ENCODE peak calls at places on chromosomes 13 and 19, in four cellular contexts. W is esophagus squamous epithelium, P is uterus, A is heart left ventricle. U is an unnamed sample. For H3K27me3, the result is how much of the 10 kb centered on the place peaks cover.

GRCh38 chr13:71316964-71317363 is 550.0 kb downstream of the DACH1 start:
- DNase-seq in W (no peak), P (no peak), A (no peak), U (no peak)

GRCh38 chr19:4256563-4256962 is 9.7 kb downstream of the YJU2 start:
- DNase-seq in W (no peak), P (no peak), A (no peak), U (no peak)

GRCh38 chr19:17741456-17741855 is 9.8 kb upstream of the FCHO1 start:
- DNase-seq in W (no peak), P (no peak), A (no peak), U (no peak)

GRCh38 chr19:18274776-18275356 is 614 bp upstream of the IQCN start:
- DNase-seq in W (no peak), P (peak), A (peak), U (no peak)

GRCh38 chr13:90675129-90675528 is 672.4 kb upstream of the MIR17HG start:
- DNase-seq in W (no peak), P (no peak), A (no peak), U (no peak)

GRCh38 chr19:12497032-12497431 is 12.4 kb upstream of the ZNF709 start:
- DNase-seq in W (no peak), P (no peak), A (no peak), U (no peak)

GRCh38 chr13:66805657-66806056 is 424.5 kb downstream of the PCDH9 start:
- DNase-seq in W (no peak), P (no peak), A (peak), U (no peak)

GRCh38 chr19:31337007-31337914 is 12.0 kb downstream of the TSHZ3 start:
- DNase-seq in W (no peak), P (no peak), A (no peak), U (no peak)

GRCh38 chr13:31050486-31051400 is 111.0 kb downstream of the HSPH1 start:
- DNase-seq in W (no peak), P (no peak), A (no peak), U (no peak)

GRCh38 chr19:52942371-52943133 is 19.3 kb upstream of the ZNF888 start:
- DNase-seq in W (peak), P (peak), A (peak), U (peak)

GRCh38 chr13:94433055-94433947 is 46.2 kb downstream of the DCT start:
- DNase-seq in W (no peak), P (no peak), A (no peak), U (no peak)

GRCh38 chr13:27658569-27658968 is 36.9 kb downstream of the POLR1D start:
- DNase-seq in W (no peak), P (no peak), A (no peak), U (no peak)

GRCh38 chr13:34942732-34943674 is 933 bp downstream of the NBEA start:
- DNase-seq in W (no peak), P (peak), A (peak), U (peak)

GRCh38 chr19:56111601-56112312 is 9.3 kb downstream of the ZNF787 start:
- DNase-seq in W (no peak), P (no peak), A (peak), U (no peak)

GRCh38 chr13:64446372-64446771 is 2783.8 kb downstream of the PCDH9 start:
- DNase-seq in W (no peak), P (no peak), A (no peak), U (no peak)

GRCh38 chr19:31083122-31083521 is 266.1 kb downstream of the TSHZ3 start:
- DNase-seq in W (no peak), P (no peak), A (no peak), U (no peak)

DNA sequence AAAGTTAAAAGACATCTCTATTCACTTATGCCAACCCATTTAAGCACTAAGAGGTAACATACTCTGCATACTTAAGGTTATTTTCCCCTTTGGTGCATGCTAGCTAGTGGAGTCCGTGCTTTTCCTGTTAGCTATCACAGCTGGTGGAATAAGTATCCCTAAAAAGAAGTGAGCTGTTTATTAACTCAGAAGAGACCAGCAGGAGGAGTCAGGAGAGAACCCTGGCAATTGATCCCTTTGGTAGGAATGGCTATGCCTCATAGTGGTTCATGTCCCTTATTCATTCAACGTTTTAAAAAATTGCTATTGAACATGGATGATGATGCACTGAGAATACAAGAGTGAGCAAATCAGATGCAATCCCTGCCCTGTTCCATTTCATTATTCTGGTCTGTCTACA is 12.4 kb upstream of the NEK5 start:
- DNase-seq in W (no peak), P (no peak), A (no peak), U (no peak)
- TF ChIP-seq CTCF in W (no peak), P (no peak), A (no peak), U (no peak)

GRCh38 chr19:5338661-5339469 is 1.7 kb downstream of the PTPRS start:
- DNase-seq in W (no peak), P (no peak), A (no peak), U (no peak)
- H3K27ac ChIP-seq in W (no peak), P (no peak), A (no peak), U (no peak)

DNA sequence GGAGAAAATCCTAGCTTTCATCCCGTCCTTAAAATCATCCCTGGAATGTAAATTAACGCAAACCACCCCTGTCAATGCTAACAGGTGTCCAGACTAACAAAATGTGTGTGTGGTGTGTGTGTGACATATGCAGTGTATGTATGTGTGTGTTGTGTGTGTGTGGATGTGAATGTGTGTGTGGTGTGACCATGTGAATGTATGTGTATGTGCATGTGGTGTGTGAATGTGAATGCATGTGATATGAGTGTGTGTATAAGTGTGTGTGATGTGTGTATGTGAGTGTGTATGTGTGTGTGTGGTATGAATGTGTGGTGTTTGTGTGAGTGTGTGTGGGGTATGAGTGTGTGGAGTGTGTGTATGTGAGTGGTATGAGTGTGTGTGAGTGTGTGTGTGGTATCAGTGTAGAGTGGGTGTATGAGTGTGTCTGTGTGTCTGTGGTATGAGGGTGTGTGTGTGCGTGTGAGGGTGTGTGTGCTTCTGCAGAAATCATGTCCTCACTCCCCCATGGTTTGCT is 190.8 kb downstream of the TEX29 start:
- DNase-seq in W (no peak), P (no peak), A (no peak), U (no peak)
- H3K27me3 ChIP-seq in W (under half), P (under half), A (under half), U (under half)

GRCh38 chr19:46620267-46620666 is 4.6 kb downstream of the PTGIR start:
- DNase-seq in W (no peak), P (no peak), A (no peak), U (no peak)

GRCh38 chr19:46620716-46621115 is 4.2 kb downstream of the PTGIR start:
- DNase-seq in W (no peak), P (no peak), A (no peak), U (no peak)

GRCh38 chr19:46622118-46622446 is 2.8 kb downstream of the PTGIR start:
- DNase-seq in W (no peak), P (no peak), A (no peak), U (no peak)

GRCh38 chr19:46623915-46624502 is 880 bp downstream of the PTGIR start:
- DNase-seq in W (no peak), P (no peak), A (no peak), U (no peak)

DNA sequence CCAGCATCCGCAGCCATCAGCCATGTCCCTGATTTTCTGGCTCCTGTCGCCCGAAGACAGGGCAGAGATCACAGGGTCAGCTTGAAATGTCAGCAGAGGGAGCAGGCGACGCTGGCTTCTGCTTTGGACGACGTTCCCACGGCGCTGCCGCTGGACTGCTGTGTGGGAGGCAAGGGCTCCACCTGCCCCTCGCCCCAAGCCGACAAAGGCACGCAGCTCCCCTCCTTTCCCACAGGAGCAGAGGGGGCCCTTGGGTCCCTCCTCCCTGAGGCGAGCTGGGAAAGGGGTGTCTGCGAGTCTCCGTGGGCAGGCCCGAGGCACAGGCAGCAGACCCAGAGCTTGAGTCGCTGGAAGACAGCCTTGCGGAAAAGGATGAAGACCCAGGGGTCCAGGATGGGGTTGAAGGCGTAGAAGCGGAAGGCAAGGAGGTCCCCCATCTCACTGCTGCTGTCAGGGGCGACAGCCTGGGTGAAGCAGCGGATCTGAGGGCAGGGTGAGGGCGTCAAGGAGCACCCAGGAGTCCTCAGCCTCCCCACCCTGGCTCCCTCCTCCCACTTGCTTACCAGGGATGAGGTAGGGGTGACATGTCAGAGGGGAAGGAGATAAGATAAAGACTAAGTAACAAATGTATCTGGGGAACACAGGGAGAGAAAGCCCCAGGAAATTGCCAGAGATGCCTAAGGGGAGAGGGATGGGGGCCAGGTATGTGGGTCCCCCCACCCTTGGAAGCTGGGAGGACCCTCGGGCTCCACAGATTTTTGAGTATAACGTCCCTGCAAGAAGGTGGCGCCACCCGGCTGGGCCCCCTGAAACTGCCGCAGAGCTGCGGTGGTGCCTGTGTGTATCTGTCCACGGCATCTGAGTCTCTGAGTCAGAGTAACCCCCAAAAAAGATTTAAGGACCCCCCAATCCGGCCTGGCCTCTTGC is 3.4 kb downstream of the PTGIR start:
- DNase-seq in W (no peak), P (no peak), A (no peak), U (no peak)
- TF ChIP-seq CTCF in W (no peak), P (no peak), A (no peak), U (no peak)

GRCh38 chr13:49216334-49216733 is 3.8 kb upstream of the MLNR start:
- DNase-seq in W (no peak), P (no peak), A (no peak), U (no peak)
- H3K27ac ChIP-seq in W (no peak), P (no peak), A (no peak), U (no peak)